ENCODE peak calls at places on chromosomes 1 and 21, in seven cellular contexts. R is SW 1271; F is breast epithelium; T is RCC 7860; K is fibroblast of villous mesenchyme; V is activated gamma-delta T cell treated with anti-CD3 and anti-CD28 coated beads, Interleukin-2, amount 50 U/mL, for 16 hours; X is cerebellum. E is an unnamed sample.

GRCh38 chr1:3521426-3521825 is 67.0 kb downstream of the ARHGEF16 start:
- DNase-seq in X (no peak), R (no peak), F (no peak), T (no peak), V (no peak), K (no peak), E (no peak)

GRCh38 chr1:111576547-111576946 is 43.0 kb upstream of the RAP1A start:
- DNase-seq in F (no peak), K (no peak), T (no peak), R (no peak), V (no peak), X (no peak), E (no peak)

GRCh38 chr1:31531177-31532000 is 44.9 kb upstream of the TINAGL1 start:
- DNase-seq in V (no peak), R (no peak), K (peak; percentile 73), T (no peak), F (no peak), X (no peak), E (no peak)

GRCh38 chr1:54547601-54548388 is at the start of gene ACOT11:
- DNase-seq in X (peak; percentile 78), K (peak; percentile 82), R (no peak), V (no peak), F (peak; percentile 71), T (no peak), E (no peak)

GRCh38 chr1:165383067-165383466 is 26.6 kb upstream of the LMX1A start:
- DNase-seq in R (no peak), T (no peak), K (peak; percentile 6), F (peak; percentile 48), V (no peak), X (no peak), E (no peak)

GRCh38 chr1:65792671-65793358 is at the start of gene PDE4B:
- DNase-seq in R (no peak), X (no peak), F (no peak), K (peak; percentile 30), T (no peak), V (no peak), E (no peak)

GRCh38 chr1:1777510-1777909 is 760 bp downstream of the NADK start:
- DNase-seq in V (no peak), T (no peak), F (no peak), R (no peak), K (peak; percentile 73), X (no peak), E (no peak)

GRCh38 chr1:200628223-200628868 is 7.8 kb upstream of the KIF14 start:
- DNase-seq in K (no peak), X (no peak), F (no peak), T (no peak), V (no peak), R (no peak), E (no peak)

GRCh38 chr21:41164981-41165650 is 2.8 kb upstream of the BACE2 start:
- DNase-seq in R (no peak), T (peak; percentile 69), K (no peak), F (peak; percentile 80), X (no peak), V (no peak), E (peak; percentile 87)

GRCh38 chr1:170074250-170075157 is at the start of gene KIFAP3:
- DNase-seq in T (peak; percentile 95), F (peak; percentile 96), K (peak; percentile 97), V (peak; percentile 89), X (peak; percentile 91), R (peak; percentile 82), E (peak; percentile 98)

GRCh38 chr1:31497601-31498000 is 78.7 kb upstream of the TINAGL1 start:
- DNase-seq in X (no peak), V (no peak), T (no peak), K (no peak), F (no peak), R (no peak), E (no peak)

GRCh38 chr21:19228241-19228640 is 824.7 kb upstream of the TMPRSS15 start:
- DNase-seq in R (no peak), V (no peak), F (no peak), X (no peak), T (no peak), K (no peak), E (no peak)

GRCh38 chr1:1435094-1435903 is at the start of gene VWA1:
- DNase-seq in X (peak; percentile 92), V (no peak), T (no peak), R (no peak), K (peak; percentile 70), F (no peak), E (peak; percentile 66)

GRCh38 chr1:9909222-9910046 is 635 bp downstream of the CTNNBIP1 start:
- DNase-seq in X (no peak), V (peak; percentile 20), R (no peak), K (no peak), T (no peak), F (no peak), E (no peak)

GRCh38 chr1:40411294-40411693 is 37.8 kb downstream of the SMAP2 start:
- DNase-seq in T (no peak), X (no peak), K (no peak), F (no peak), V (no peak), R (no peak), E (no peak)

GRCh38 chr1:5644281-5645134 is 347.7 kb downstream of the NPHP4 start:
- DNase-seq in T (no peak), F (no peak), R (no peak), X (no peak), K (no peak), V (no peak), E (peak; percentile 39)

GRCh38 chr1:35807614-35808375 is at the start of gene AGO4:
- DNase-seq in T (no peak), F (no peak), V (no peak), R (no peak), X (peak; percentile 77), K (peak; percentile 36), E (no peak)

GRCh38 chr1:231241751-231242150 is 739 bp downstream of the GNPAT start:
- DNase-seq in K (peak; percentile 7), R (no peak), F (no peak), T (no peak), V (no peak), X (no peak), E (no peak)

GRCh38 chr1:228176024-228176395 is 10.4 kb downstream of the IBA57 start:
- DNase-seq in X (no peak), T (no peak), V (no peak), F (no peak), K (no peak), R (no peak), E (no peak)

GRCh38 chr1:109441105-109441504 is 14.9 kb upstream of the PSMA5 start:
- DNase-seq in T (no peak), K (peak; percentile 82), X (no peak), F (no peak), R (no peak), V (no peak), E (no peak)

GRCh38 chr1:47128221-47128620 is 9.0 kb upstream of the CYP4A22 start:
- DNase-seq in V (no peak), F (no peak), T (no peak), K (no peak), R (no peak), X (no peak), E (no peak)

GRCh38 chr1:233168384-233168783 is 127.1 kb downstream of the PCNX2 start:
- DNase-seq in F (no peak), T (no peak), X (no peak), K (no peak), V (no peak), R (no peak), E (no peak)